ENCODE peak calls at places on chromosome 16, in five cellular contexts. One of them, this sample, is unnamed.

GRCh38 chr16:47887496-47887895 is 268.3 kb downstream of the ABCC12 start:
- DNase-seq in mesenchymal stem cell: peak
- DNase-seq in H1: no peak
- DNase-seq in neuronal stem cell: no peak
- DNase-seq in IMR-90: peak
- DNase-seq in this sample: peak

GRCh38 chr16:75697571-75697970 is 3.7 kb downstream of the DUXB start:
- DNase-seq in mesenchymal stem cell: no peak
- DNase-seq in H1: no peak
- DNase-seq in neuronal stem cell: no peak
- DNase-seq in IMR-90: no peak
- DNase-seq in this sample: no peak

GRCh38 chr16:18932243-18932997 is 6.2 kb upstream of the SMG1 start:
- DNase-seq in mesenchymal stem cell: no peak
- DNase-seq in H1: no peak
- DNase-seq in neuronal stem cell: peak
- DNase-seq in IMR-90: peak
- DNase-seq in this sample: no peak

GRCh38 chr16:78348886-78349285 is 249.4 kb downstream of the WWOX start:
- DNase-seq in mesenchymal stem cell: no peak
- DNase-seq in H1: no peak
- DNase-seq in neuronal stem cell: no peak
- DNase-seq in IMR-90: no peak
- DNase-seq in this sample: peak

GRCh38 chr16:81293909-81294802 is 20.6 kb upstream of the GAN start:
- DNase-seq in mesenchymal stem cell: peak
- DNase-seq in H1: no peak
- DNase-seq in neuronal stem cell: no peak
- DNase-seq in IMR-90: peak
- DNase-seq in this sample: no peak

GRCh38 chr16:22031483-22032083 is 23.7 kb downstream of the MOSMO start:
- DNase-seq in mesenchymal stem cell: no peak
- DNase-seq in H1: no peak
- DNase-seq in neuronal stem cell: no peak
- DNase-seq in IMR-90: no peak
- DNase-seq in this sample: no peak

GRCh38 chr16:85523602-85524364 is 89.3 kb upstream of the GSE1 start:
- DNase-seq in mesenchymal stem cell: peak
- DNase-seq in H1: no peak
- DNase-seq in neuronal stem cell: no peak
- DNase-seq in IMR-90: peak
- DNase-seq in this sample: peak

GRCh38 chr16:49048557-49048956 is 233.1 kb downstream of the CBLN1 start:
- DNase-seq in mesenchymal stem cell: no peak
- DNase-seq in H1: no peak
- DNase-seq in neuronal stem cell: no peak
- DNase-seq in IMR-90: peak
- DNase-seq in this sample: no peak

GRCh38 chr16:54066451-54067056 is 220.0 kb downstream of the IRX3 start:
- DNase-seq in mesenchymal stem cell: no peak
- DNase-seq in H1: no peak
- DNase-seq in neuronal stem cell: no peak
- DNase-seq in IMR-90: peak
- DNase-seq in this sample: no peak

GRCh38 chr16:80940069-80940856 is 66.4 kb downstream of the CMC2 start:
- DNase-seq in mesenchymal stem cell: no peak
- DNase-seq in H1: no peak
- DNase-seq in neuronal stem cell: no peak
- DNase-seq in IMR-90: peak
- DNase-seq in this sample: no peak

GRCh38 chr16:66701061-66701460 is 4.5 kb upstream of the CMTM4 start:
- DNase-seq in mesenchymal stem cell: no peak
- DNase-seq in H1: no peak
- DNase-seq in neuronal stem cell: no peak
- DNase-seq in IMR-90: no peak
- DNase-seq in this sample: peak

GRCh38 chr16:66899945-66900688 is 18.6 kb downstream of the CDH16 start:
- DNase-seq in mesenchymal stem cell: peak
- DNase-seq in H1: no peak
- DNase-seq in neuronal stem cell: no peak
- DNase-seq in IMR-90: peak
- DNase-seq in this sample: no peak

GRCh38 chr16:1346422-1347285 is 5.0 kb downstream of the TSR3 start:
- DNase-seq in mesenchymal stem cell: no peak
- DNase-seq in H1: no peak
- DNase-seq in neuronal stem cell: no peak
- DNase-seq in IMR-90: no peak
- DNase-seq in this sample: peak

GRCh38 chr16:450800-451512 is 25.5 kb downstream of the RAB11FIP3 start:
- DNase-seq in mesenchymal stem cell: no peak
- DNase-seq in H1: no peak
- DNase-seq in neuronal stem cell: no peak
- DNase-seq in IMR-90: no peak
- DNase-seq in this sample: no peak

GRCh38 chr16:75244844-75245758 is 6.3 kb downstream of the BCAR1 start:
- DNase-seq in mesenchymal stem cell: peak
- DNase-seq in H1: no peak
- DNase-seq in neuronal stem cell: peak
- DNase-seq in IMR-90: peak
- DNase-seq in this sample: peak

GRCh38 chr16:16797239-16797638 is 418.3 kb downstream of the NPIPA7 start:
- DNase-seq in mesenchymal stem cell: no peak
- DNase-seq in H1: no peak
- DNase-seq in neuronal stem cell: peak
- DNase-seq in IMR-90: no peak
- DNase-seq in this sample: no peak

GRCh38 chr16:26993988-26994387 is 72.7 kb upstream of the C16orf82 start:
- DNase-seq in mesenchymal stem cell: peak
- DNase-seq in H1: no peak
- DNase-seq in neuronal stem cell: no peak
- DNase-seq in IMR-90: peak
- DNase-seq in this sample: no peak

GRCh38 chr16:788399-789126 is at the start of gene CHTF18:
- DNase-seq in mesenchymal stem cell: peak
- DNase-seq in H1: peak
- DNase-seq in neuronal stem cell: peak
- DNase-seq in IMR-90: peak
- DNase-seq in this sample: peak

GRCh38 chr16:3256146-3256875 is at the start of gene MEFV:
- DNase-seq in mesenchymal stem cell: peak
- DNase-seq in H1: no peak
- DNase-seq in neuronal stem cell: no peak
- DNase-seq in IMR-90: peak
- DNase-seq in this sample: peak

GRCh38 chr16:86030116-86030515 is 131.2 kb downstream of the IRF8 start:
- DNase-seq in mesenchymal stem cell: no peak
- DNase-seq in H1: no peak
- DNase-seq in neuronal stem cell: no peak
- DNase-seq in IMR-90: no peak
- DNase-seq in this sample: no peak

GRCh38 chr16:48295493-48296281 is 48.3 kb upstream of the ABCC11 start:
- DNase-seq in mesenchymal stem cell: no peak
- DNase-seq in H1: no peak
- DNase-seq in neuronal stem cell: no peak
- DNase-seq in IMR-90: no peak
- DNase-seq in this sample: peak

GRCh38 chr16:88792078-88792550 is 7.1 kb upstream of the PIEZO1 start:
- DNase-seq in mesenchymal stem cell: no peak
- DNase-seq in H1: no peak
- DNase-seq in neuronal stem cell: no peak
- DNase-seq in IMR-90: no peak
- DNase-seq in this sample: no peak

GRCh38 chr16:24652803-24653202 is 76.6 kb upstream of the TNRC6A start:
- DNase-seq in mesenchymal stem cell: no peak
- DNase-seq in H1: no peak
- DNase-seq in neuronal stem cell: no peak
- DNase-seq in IMR-90: peak
- DNase-seq in this sample: no peak

GRCh38 chr16:48118841-48119240 is 37.0 kb downstream of the ABCC12 start:
- DNase-seq in mesenchymal stem cell: no peak
- DNase-seq in H1: no peak
- DNase-seq in neuronal stem cell: no peak
- DNase-seq in IMR-90: no peak
- DNase-seq in this sample: no peak

GRCh38 chr16:3171855-3172593 is 16.0 kb upstream of the OR1F1 start:
- DNase-seq in mesenchymal stem cell: peak
- DNase-seq in H1: peak
- DNase-seq in neuronal stem cell: no peak
- DNase-seq in IMR-90: peak
- DNase-seq in this sample: no peak

GRCh38 chr16:73122604-73123386 is 74.9 kb upstream of the ZFHX3 start:
- DNase-seq in mesenchymal stem cell: no peak
- DNase-seq in H1: no peak
- DNase-seq in neuronal stem cell: no peak
- DNase-seq in IMR-90: no peak
- DNase-seq in this sample: no peak

GRCh38 chr16:70746708-70747424 is 54.1 kb downstream of the VAC14 start:
- DNase-seq in mesenchymal stem cell: peak
- DNase-seq in H1: no peak
- DNase-seq in neuronal stem cell: no peak
- DNase-seq in IMR-90: peak
- DNase-seq in this sample: peak

GRCh38 chr16:29821663-29822115 is 1.4 kb downstream of the MVP start:
- DNase-seq in mesenchymal stem cell: peak
- DNase-seq in H1: no peak
- DNase-seq in neuronal stem cell: no peak
- DNase-seq in IMR-90: peak
- DNase-seq in this sample: peak

GRCh38 chr16:49639739-49640388 is 216.0 kb downstream of the ZNF423 start:
- DNase-seq in mesenchymal stem cell: peak
- DNase-seq in H1: peak
- DNase-seq in neuronal stem cell: peak
- DNase-seq in IMR-90: peak
- DNase-seq in this sample: no peak

GRCh38 chr16:72876221-72876620 is 171.7 kb downstream of the ZFHX3 start:
- DNase-seq in mesenchymal stem cell: peak
- DNase-seq in H1: no peak
- DNase-seq in neuronal stem cell: no peak
- DNase-seq in IMR-90: peak
- DNase-seq in this sample: no peak

GRCh38 chr16:88785106-88785924 is at the start of gene PIEZO1:
- DNase-seq in mesenchymal stem cell: peak
- DNase-seq in H1: no peak
- DNase-seq in neuronal stem cell: no peak
- DNase-seq in IMR-90: peak
- DNase-seq in this sample: peak

GRCh38 chr16:75236232-75236631 is 15.2 kb downstream of the BCAR1 start:
- DNase-seq in mesenchymal stem cell: no peak
- DNase-seq in H1: no peak
- DNase-seq in neuronal stem cell: no peak
- DNase-seq in IMR-90: no peak
- DNase-seq in this sample: peak

GRCh38 chr16:7548796-7549318 is 216.2 kb downstream of the RBFOX1 start:
- DNase-seq in mesenchymal stem cell: no peak
- DNase-seq in H1: no peak
- DNase-seq in neuronal stem cell: no peak
- DNase-seq in IMR-90: no peak
- DNase-seq in this sample: no peak

GRCh38 chr16:20626971-20627370 is 50.8 kb upstream of the ACSM2B start:
- DNase-seq in mesenchymal stem cell: no peak
- DNase-seq in H1: no peak
- DNase-seq in neuronal stem cell: no peak
- DNase-seq in IMR-90: no peak
- DNase-seq in this sample: no peak

GRCh38 chr16:66364959-66365306 is 1.6 kb upstream of the CDH5 start:
- DNase-seq in mesenchymal stem cell: no peak
- DNase-seq in H1: no peak
- DNase-seq in neuronal stem cell: no peak
- DNase-seq in IMR-90: no peak
- DNase-seq in this sample: no peak

GRCh38 chr16:84277244-84277823 is 17.3 kb upstream of the WFDC1 start:
- DNase-seq in mesenchymal stem cell: peak
- DNase-seq in H1: peak
- DNase-seq in neuronal stem cell: peak
- DNase-seq in IMR-90: peak
- DNase-seq in this sample: peak

GRCh38 chr16:24685539-24686432 is 43.7 kb upstream of the TNRC6A start:
- DNase-seq in mesenchymal stem cell: peak
- DNase-seq in H1: peak
- DNase-seq in neuronal stem cell: peak
- DNase-seq in IMR-90: peak
- DNase-seq in this sample: peak

GRCh38 chr16:2329532-2329931 is 11.0 kb downstream of the ABCA3 start:
- DNase-seq in mesenchymal stem cell: no peak
- DNase-seq in H1: no peak
- DNase-seq in neuronal stem cell: no peak
- DNase-seq in IMR-90: no peak
- DNase-seq in this sample: no peak

GRCh38 chr16:50884066-50884860 is 142.4 kb downstream of the CYLD start:
- DNase-seq in mesenchymal stem cell: no peak
- DNase-seq in H1: peak
- DNase-seq in neuronal stem cell: no peak
- DNase-seq in IMR-90: no peak
- DNase-seq in this sample: peak

DNA sequence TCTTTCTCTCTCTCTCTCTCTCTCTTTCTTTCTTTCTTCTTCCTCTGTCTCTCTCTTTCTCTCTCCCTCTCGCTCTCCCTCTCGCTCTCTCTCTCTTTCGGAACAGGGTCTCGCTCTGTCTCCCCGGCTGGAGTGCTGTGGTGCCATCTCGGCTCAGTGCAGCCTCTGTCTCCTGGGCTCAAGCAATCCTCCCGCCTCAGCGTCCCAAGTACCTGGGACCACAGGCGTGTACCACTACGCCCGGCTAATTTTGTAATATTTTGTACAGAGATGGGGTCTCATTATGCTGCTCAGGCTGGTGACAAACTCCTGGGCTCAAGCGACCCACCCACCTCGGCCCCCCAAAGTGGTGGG is 12.7 kb upstream of the KLHDC4 start:
- DNase-seq in mesenchymal stem cell: no peak
- DNase-seq in H1: no peak
- DNase-seq in neuronal stem cell: no peak
- DNase-seq in IMR-90: no peak
- DNase-seq in this sample: no peak
- H3K4ac ChIP-seq in mesenchymal stem cell: peak
- H3K4ac ChIP-seq in H1: peak
- H3K4ac ChIP-seq in neuronal stem cell: no peak
- H3K4ac ChIP-seq in IMR-90: peak
- H3K4ac ChIP-seq in this sample: peak

GRCh38 chr16:11670171-11671131 is 2.2 kb downstream of the SNN start:
- DNase-seq in mesenchymal stem cell: no peak
- DNase-seq in H1: no peak
- DNase-seq in neuronal stem cell: no peak
- DNase-seq in IMR-90: no peak
- DNase-seq in this sample: no peak
- H3K9ac ChIP-seq in mesenchymal stem cell: peak
- H3K9ac ChIP-seq in H1: no peak
- H3K9ac ChIP-seq in neuronal stem cell: peak
- H3K9ac ChIP-seq in IMR-90: no peak
- H3K9ac ChIP-seq in this sample: no peak

GRCh38 chr16:57683599-57684545 is 10.7 kb upstream of the DRC7 start:
- DNase-seq in mesenchymal stem cell: no peak
- DNase-seq in H1: no peak
- DNase-seq in neuronal stem cell: no peak
- DNase-seq in IMR-90: no peak
- DNase-seq in this sample: no peak
- H3K4ac ChIP-seq in mesenchymal stem cell: no peak
- H3K4ac ChIP-seq in H1: no peak
- H3K4ac ChIP-seq in neuronal stem cell: no peak
- H3K4ac ChIP-seq in IMR-90: no peak
- H3K4ac ChIP-seq in this sample: no peak

GRCh38 chr16:4372578-4373355 is 1.1 kb downstream of the VASN start:
- DNase-seq in mesenchymal stem cell: peak
- DNase-seq in H1: no peak
- DNase-seq in neuronal stem cell: no peak
- DNase-seq in IMR-90: peak
- DNase-seq in this sample: no peak
- H3K9ac ChIP-seq in mesenchymal stem cell: peak
- H3K9ac ChIP-seq in H1: no peak
- H3K9ac ChIP-seq in neuronal stem cell: peak
- H3K9ac ChIP-seq in IMR-90: peak
- H3K9ac ChIP-seq in this sample: peak

This sample was measured in trophoblast cell.